ENCODE peak calls at places on chromosomes 6 and 20, in nine cellular contexts. A, D, R, J, V, N, L, U and F are unnamed samples.

GRCh38 chr6:13303668-13304017 is 24.7 kb downstream of the TBC1D7 start:
- DNase-seq in A (peak; percentile 48), D (no peak), R (no peak), J (peak; percentile 52), V (no peak), N (no peak), L (peak; percentile 50), U (no peak), F (peak; percentile 17)

GRCh38 chr6:167683028-167683862 is 143.5 kb upstream of the AFDN start:
- DNase-seq in A (peak; percentile 55), D (no peak), R (no peak), J (no peak), V (no peak), N (no peak), L (peak; percentile 65), U (no peak), F (no peak)

GRCh38 chr20:22962567-22963439 is 72.3 kb upstream of the SSTR4 start:
- DNase-seq in A (no peak), D (no peak), R (no peak), J (no peak), V (no peak), N (no peak), L (no peak), U (no peak), F (no peak)

GRCh38 chr6:85669735-85670194 is 27.1 kb upstream of the SYNCRIP start:
- DNase-seq in A (no peak), D (no peak), R (no peak), J (no peak), V (peak; percentile 69), N (no peak), L (no peak), U (peak; percentile 41), F (no peak)

GRCh38 chr6:168916576-168917207 is 337.0 kb downstream of the THBS2 start:
- DNase-seq in A (no peak), D (no peak), R (no peak), J (no peak), V (no peak), N (no peak), L (peak; percentile 41), U (peak; percentile 68), F (no peak)

GRCh38 chr6:158863646-158864045 is 44.5 kb upstream of the EZR start:
- DNase-seq in A (no peak), D (no peak), R (no peak), J (no peak), V (no peak), N (no peak), L (no peak), U (peak; percentile 62), F (no peak)

GRCh38 chr20:53706511-53707031 is 112.9 kb upstream of the ZNF217 start:
- DNase-seq in A (no peak), D (no peak), R (no peak), J (peak; percentile 62), V (peak; percentile 35), N (no peak), L (no peak), U (peak; percentile 60), F (peak; percentile 29)

GRCh38 chr6:130218136-130218535 is 4.6 kb downstream of the SAMD3 start:
- DNase-seq in A (no peak), D (no peak), R (no peak), J (no peak), V (no peak), N (no peak), L (no peak), U (no peak), F (no peak)

GRCh38 chr6:131250121-131250520 is 114.9 kb downstream of the AKAP7 start:
- DNase-seq in A (peak; percentile 26), D (no peak), R (peak; percentile 68), J (peak; percentile 8), V (peak; percentile 77), N (no peak), L (peak; percentile 16), U (peak; percentile 30), F (peak; percentile 78)

GRCh38 chr20:55216525-55217242 is 741.3 kb downstream of the DOK5 start:
- DNase-seq in A (no peak), D (no peak), R (no peak), J (no peak), V (no peak), N (no peak), L (no peak), U (no peak), F (no peak)

GRCh38 chr6:147909645-147910044 is 401.2 kb downstream of the SAMD5 start:
- DNase-seq in A (no peak), D (no peak), R (no peak), J (no peak), V (no peak), N (no peak), L (no peak), U (peak; percentile 6), F (no peak)

GRCh38 chr20:5187122-5187521 is 60.3 kb downstream of the CDS2 start:
- DNase-seq in A (no peak), D (no peak), R (no peak), J (no peak), V (no peak), N (no peak), L (no peak), U (no peak), F (no peak)

GRCh38 chr6:140077712-140078551 is 703.5 kb upstream of the CITED2 start:
- DNase-seq in A (no peak), D (no peak), R (no peak), J (no peak), V (no peak), N (no peak), L (no peak), U (no peak), F (no peak)

GRCh38 chr20:9617940-9618339 is 103.5 kb downstream of the LAMP5 start:
- DNase-seq in A (no peak), D (no peak), R (no peak), J (no peak), V (peak; percentile 53), N (no peak), L (no peak), U (peak; percentile 7), F (peak; percentile 24)

GRCh38 chr6:43770417-43771209 is 602 bp downstream of the VEGFA start:
- DNase-seq in A (peak; percentile 36), D (no peak), R (no peak), J (no peak), V (peak; percentile 86), N (peak; percentile 21), L (peak; percentile 57), U (peak; percentile 57), F (peak; percentile 88)

GRCh38 chr6:135257641-135258405 is 76.7 kb downstream of the MYB start:
- DNase-seq in A (no peak), D (no peak), R (no peak), J (no peak), V (peak; percentile 44), N (no peak), L (no peak), U (no peak), F (peak; percentile 75)

GRCh38 chr20:20680991-20681508 is 31.4 kb downstream of the RALGAPA2 start:
- DNase-seq in A (no peak), D (no peak), R (no peak), J (no peak), V (peak; percentile 94), N (no peak), L (no peak), U (no peak), F (peak; percentile 88)

GRCh38 chr20:33650753-33651561 is 11.2 kb upstream of the C20orf144 start:
- DNase-seq in A (no peak), D (no peak), R (no peak), J (no peak), V (no peak), N (no peak), L (no peak), U (no peak), F (no peak)

GRCh38 chr6:166228839-166229528 is 61.3 kb upstream of the TBXT start:
- DNase-seq in A (no peak), D (no peak), R (no peak), J (no peak), V (no peak), N (no peak), L (no peak), U (no peak), F (no peak)

GRCh38 chr6:130033999-130034814 is 15.8 kb downstream of the L3MBTL3 start:
- DNase-seq in A (no peak), D (no peak), R (no peak), J (peak; percentile 34), V (no peak), N (no peak), L (peak; percentile 41), U (peak; percentile 78), F (peak; percentile 74)

GRCh38 chr6:2179950-2180349 is 65.5 kb downstream of the GMDS start:
- DNase-seq in A (no peak), D (no peak), R (no peak), J (no peak), V (peak; percentile 27), N (no peak), L (no peak), U (peak; percentile 23), F (peak; percentile 22)